ENCODE peak calls at places on chromosomes 5 and 9, in nine cellular contexts. F is stomach, Z is tibial nerve, N is HepG2, A is ovary, S is H1, L is GM12878, X is sigmoid colon, W is SK-N-SH. J is an unnamed sample. For H3K27me3, the result is how much of the 10 kb centered on the place peaks cover.

GRCh38 chr9:93286252-93287188 is 102.6 kb downstream of the WNK2 start:
- DNase-seq in N (no peak), A (no peak), Z (no peak), L (no peak), S (no peak), X (no peak), W (no peak), F (no peak), J (no peak)

GRCh38 chr9:72871685-72872084 is 81.2 kb downstream of the ALDH1A1 start:
- DNase-seq in F (no peak), N (peak), S (no peak), X (no peak), Z (no peak), W (no peak), L (no peak), A (no peak), J (no peak)

GRCh38 chr9:113131689-113132151 is 19.1 kb upstream of the SLC31A2 start:
- DNase-seq in A (no peak), F (peak), Z (no peak), S (peak), N (no peak), X (no peak), L (no peak), W (no peak), J (no peak)

GRCh38 chr5:93572773-93573626 is 8.0 kb downstream of the NR2F1-AS1 start:
- DNase-seq in S (peak), Z (no peak), L (no peak), N (no peak), A (no peak), F (no peak), X (no peak), W (no peak), J (no peak)

GRCh38 chr9:114347675-114348074 is 18.0 kb downstream of the ORM2 start:
- DNase-seq in F (no peak), X (no peak), S (no peak), A (no peak), N (no peak), L (no peak), W (no peak), Z (no peak), J (no peak)

GRCh38 chr5:115461506-115462290 is 82.9 kb downstream of the FEM1C start:
- DNase-seq in L (no peak), A (no peak), F (no peak), N (no peak), W (no peak), S (no peak), Z (no peak), X (no peak), J (no peak)

GRCh38 chr5:37859805-37860204 is 20.0 kb upstream of the GDNF start:
- DNase-seq in A (no peak), S (no peak), N (no peak), X (no peak), L (peak), W (no peak), Z (no peak), F (no peak), J (no peak)

GRCh38 chr9:100990605-100991381 is 37.7 kb upstream of the PLPPR1 start:
- DNase-seq in S (no peak), X (no peak), F (no peak), N (no peak), W (no peak), L (no peak), A (no peak), Z (no peak), J (no peak)

GRCh38 chr5:167970002-167970401 is 321.4 kb upstream of the WWC1 start:
- DNase-seq in F (no peak), L (no peak), W (no peak), X (no peak), Z (no peak), S (no peak), A (no peak), N (no peak), J (no peak)

GRCh38 chr9:79707589-79707988 is 135.8 kb downstream of the TLE4 start:
- DNase-seq in S (no peak), L (no peak), F (no peak), Z (no peak), W (no peak), X (no peak), N (no peak), A (no peak), J (no peak)

GRCh38 chr9:110536802-110537201 is 42.7 kb downstream of the SVEP1 start:
- DNase-seq in A (no peak), X (no peak), S (no peak), W (no peak), L (no peak), Z (no peak), N (no peak), F (no peak), J (no peak)

GRCh38 chr9:708556-709432 is 132.7 kb upstream of the DMRT1 start:
- DNase-seq in A (no peak), N (peak), S (no peak), L (no peak), W (no peak), Z (no peak), X (no peak), F (no peak), J (no peak)

GRCh38 chr9:98316445-98317133 is 61.1 kb upstream of the TBC1D2 start:
- DNase-seq in X (no peak), Z (no peak), W (no peak), F (no peak), S (no peak), A (no peak), L (no peak), N (no peak), J (no peak)

GRCh38 chr5:178121450-178122276 is 8.3 kb downstream of the N4BP3 start:
- DNase-seq in X (peak), F (no peak), A (no peak), S (no peak), W (peak), Z (no peak), N (no peak), L (no peak), J (no peak)

GRCh38 chr5:148730272-148730954 is 76.1 kb upstream of the HTR4 start:
- DNase-seq in S (no peak), Z (no peak), A (no peak), N (no peak), F (no peak), X (no peak), W (no peak), L (no peak), J (no peak)

GRCh38 chr9:110143969-110144545 is 63.9 kb downstream of the C9orf152 start:
- DNase-seq in F (no peak), X (no peak), N (no peak), W (no peak), Z (no peak), A (no peak), S (no peak), L (no peak), J (peak)

GRCh38 chr5:172769324-172769597 is 1.7 kb downstream of the DUSP1 start:
- DNase-seq in S (no peak), F (no peak), L (no peak), N (no peak), Z (no peak), X (no peak), A (no peak), W (no peak), J (no peak)

GRCh38 chr9:128555180-128555721 is 2.9 kb downstream of the SPTAN1 start:
- DNase-seq in X (no peak), L (no peak), W (no peak), S (no peak), F (no peak), Z (no peak), A (no peak), N (peak), J (no peak)

GRCh38 chr5:93607367-93608258 is 24.6 kb downstream of the NR2F1 start:
- DNase-seq in X (no peak), Z (no peak), W (peak), S (peak), L (no peak), F (no peak), A (no peak), N (peak), J (no peak)

GRCh38 chr9:109889456-109889855 is 109.5 kb downstream of the PALM2AKAP2 start:
- DNase-seq in F (no peak), S (no peak), Z (no peak), W (no peak), L (no peak), X (no peak), N (no peak), A (no peak), J (no peak)

GRCh38 chr9:4366649-4367330 is 66.9 kb upstream of the GLIS3 start:
- DNase-seq in N (peak), A (no peak), L (no peak), F (peak), W (peak), Z (peak), X (peak), S (peak), J (peak)

GRCh38 chr5:154406826-154407225 is 39.0 kb upstream of the SAP30L start:
- DNase-seq in L (no peak), W (no peak), F (no peak), S (no peak), Z (no peak), N (no peak), A (no peak), X (no peak), J (no peak)

GRCh38 chr9:84970432-84970831 is 300.9 kb downstream of the NTRK2 start:
- DNase-seq in W (no peak), Z (no peak), X (no peak), L (no peak), F (peak), A (no peak), S (no peak), N (no peak), J (peak)

GRCh38 chr5:132746592-132747063 is 598 bp upstream of the CCNI2 start:
- DNase-seq in N (no peak), Z (no peak), A (no peak), S (no peak), F (peak), L (no peak), X (no peak), W (no peak), J (peak)

GRCh38 chr5:137563646-137564474 is 64.7 kb upstream of the SPOCK1 start:
- DNase-seq in X (no peak), N (no peak), Z (no peak), W (peak), A (no peak), S (no peak), L (no peak), F (no peak), J (no peak)

GRCh38 chr5:158701406-158702177 is 398.1 kb downstream of the EBF1 start:
- DNase-seq in L (no peak), S (no peak), N (no peak), W (no peak), X (no peak), A (no peak), Z (no peak), F (no peak), J (no peak)

GRCh38 chr9:107491081-107492053 is 1.8 kb upstream of the KLF4 start:
- DNase-seq in X (peak), N (no peak), S (peak), A (peak), L (no peak), W (no peak), Z (no peak), F (peak), J (peak)

GRCh38 chr9:99752710-99753109 is 69.0 kb upstream of the NR4A3 start:
- DNase-seq in X (no peak), A (no peak), L (no peak), W (no peak), F (no peak), Z (no peak), N (no peak), S (no peak), J (no peak)

GRCh38 chr5:124877501-124878146 is 131.2 kb upstream of the ZNF608 start:
- DNase-seq in Z (no peak), F (no peak), S (no peak), L (no peak), X (no peak), N (no peak), A (no peak), W (no peak), J (no peak)

GRCh38 chr5:88889165-88890069 is 6.4 kb upstream of the MEF2C start:
- DNase-seq in S (peak), A (peak), N (no peak), Z (peak), W (peak), X (peak), L (no peak), F (no peak), J (peak)

GRCh38 chr5:11785771-11786342 is 118.4 kb downstream of the CTNND2 start:
- DNase-seq in F (no peak), W (no peak), X (no peak), N (no peak), S (no peak), A (no peak), Z (no peak), L (no peak), J (no peak)

GRCh38 chr9:133050142-133050541 is 11.6 kb upstream of the CEL start:
- DNase-seq in N (no peak), L (no peak), X (no peak), W (no peak), F (no peak), S (no peak), Z (no peak), A (no peak), J (no peak)

GRCh38 chr5:160744253-160745112 is 107.5 kb downstream of the ATP10B start:
- DNase-seq in Z (no peak), N (no peak), L (no peak), S (no peak), X (no peak), F (no peak), W (no peak), A (no peak), J (no peak)
- H3K27me3 ChIP-seq in Z (under half), N (under half), L (under half), S (under half), X (under half), F (under half), W (under half), A (under half), J (under half)

GRCh38 chr5:851553-851952 is 767 bp upstream of the ZDHHC11 start:
- DNase-seq in N (no peak), L (no peak), F (no peak), S (no peak), Z (no peak), X (peak), A (no peak), W (no peak), J (peak)
- TF ChIP-seq EP300 in N (no peak), L (no peak), F (no peak), S (no peak), Z (no peak), X (no peak), A (no peak), W (no peak), J (no peak)

GRCh38 chr9:37996050-37996811 is 72.8 kb downstream of the SHB start:
- DNase-seq in S (no peak), Z (no peak), A (no peak), F (no peak), L (no peak), W (peak), X (no peak), N (no peak), J (no peak)
- H3K27ac ChIP-seq in S (no peak), Z (no peak), A (no peak), F (no peak), L (no peak), W (peak), X (peak), N (no peak), J (no peak)

GRCh38 chr5:174731214-174732039 is 7.0 kb downstream of the MSX2 start:
- DNase-seq in L (no peak), Z (no peak), X (no peak), A (no peak), S (no peak), W (no peak), F (no peak), N (no peak), J (no peak)
- H3K27me3 ChIP-seq in L (under half), Z (half or more), X (half or more), A (under half), S (half or more), W (under half), F (half or more), N (under half), J (half or more)

J was measured in transverse colon.